ENCODE peak calls at places on chromosomes 11 and 22, in four cellular contexts. U is ovary, G is pancreas, H is OCI-LY7. B is an unnamed sample.
A peak's percentile ranks its signal among the peaks of the same experiment; 100 is the strongest.

GRCh38 chr11:126348806-126349582 is 6.5 kb upstream of the ST3GAL4 start:
- DNase-seq in H (no peak), G (no peak), U (no peak), B (no peak)

GRCh38 chr11:1228921-1229451 is 6.1 kb downstream of the MUC5B start:
- DNase-seq in G (peak; percentile 48), U (peak; percentile 12), H (no peak), B (peak; percentile 0)

GRCh38 chr11:1226981-1227550 is 4.2 kb downstream of the MUC5B start:
- DNase-seq in G (no peak), U (peak; percentile 16), H (no peak), B (peak; percentile 12)

GRCh38 chr22:42074153-42074750 is at the start of gene PHETA2:
- DNase-seq in H (no peak), U (peak; percentile 67), G (peak; percentile 80), B (no peak)

GRCh38 chr11:65787649-65788622 is 1.1 kb downstream of the OVOL1 start:
- DNase-seq in G (no peak), U (no peak), H (peak; percentile 35), B (peak; percentile 21)

GRCh38 chr11:8038811-8039529 is 42.0 kb upstream of the TUB start:
- DNase-seq in U (no peak), G (peak; percentile 19), H (no peak), B (no peak)

GRCh38 chr22:45996241-45997076 is 19.5 kb upstream of the WNT7B start:
- DNase-seq in G (peak; percentile 66), U (peak; percentile 50), H (no peak), B (peak; percentile 43)

GRCh38 chr11:3853935-3854659 is 1.4 kb upstream of the STIM1 start:
- DNase-seq in G (no peak), U (no peak), H (peak; percentile 93), B (no peak)

GRCh38 chr22:19766506-19767426 is 6.2 kb downstream of the TBX1 start:
- DNase-seq in U (no peak), H (peak; percentile 60), G (peak; percentile 82), B (no peak)

GRCh38 chr22:24146190-24146616 is 35.1 kb upstream of the SUSD2 start:
- DNase-seq in U (peak; percentile 57), G (peak; percentile 71), H (peak; percentile 83), B (no peak)

GRCh38 chr11:62345862-62346261 is 8.6 kb downstream of the ASRGL1 start:
- DNase-seq in G (no peak), U (no peak), H (no peak), B (no peak)

GRCh38 chr22:19723165-19723989 is at the start of gene GP1BB:
- DNase-seq in H (no peak), U (no peak), G (peak; percentile 79), B (no peak)

GRCh38 chr11:12581923-12582322 is 92.3 kb upstream of the TEAD1 start:
- DNase-seq in H (no peak), G (no peak), U (no peak), B (peak; percentile 74)

GRCh38 chr11:45593992-45594391 is 71.4 kb downstream of the CHST1 start:
- DNase-seq in G (no peak), U (no peak), H (peak; percentile 14), B (peak; percentile 17)

DNA sequence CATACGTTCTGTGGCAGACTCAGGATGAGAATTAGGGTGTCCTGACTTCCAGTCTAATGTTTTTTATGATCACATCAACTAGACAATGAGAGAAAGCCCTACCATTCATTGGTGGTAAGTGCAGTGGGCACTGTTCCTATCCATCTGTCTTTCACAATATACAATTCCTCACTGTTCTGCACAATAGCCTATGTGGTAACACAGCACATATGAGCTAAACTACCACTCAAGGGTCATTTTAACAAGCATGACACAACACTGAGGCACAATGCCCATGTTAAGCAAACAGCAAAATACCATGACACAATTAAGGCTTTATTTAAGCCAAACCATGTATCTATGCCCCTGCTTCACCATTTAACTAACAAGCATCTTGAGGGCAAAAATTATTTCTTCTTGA is 52.3 kb downstream of the SIK3 start:
- DNase-seq in H (no peak), U (no peak), G (no peak), B (peak; percentile 9)
- H3K9me3 ChIP-seq in H (no peaks in the 10 kb centered on the region), U (no peaks in the 10 kb centered on the region), G (no peaks in the 10 kb centered on the region), B (no peaks in the 10 kb centered on the region)

DNA sequence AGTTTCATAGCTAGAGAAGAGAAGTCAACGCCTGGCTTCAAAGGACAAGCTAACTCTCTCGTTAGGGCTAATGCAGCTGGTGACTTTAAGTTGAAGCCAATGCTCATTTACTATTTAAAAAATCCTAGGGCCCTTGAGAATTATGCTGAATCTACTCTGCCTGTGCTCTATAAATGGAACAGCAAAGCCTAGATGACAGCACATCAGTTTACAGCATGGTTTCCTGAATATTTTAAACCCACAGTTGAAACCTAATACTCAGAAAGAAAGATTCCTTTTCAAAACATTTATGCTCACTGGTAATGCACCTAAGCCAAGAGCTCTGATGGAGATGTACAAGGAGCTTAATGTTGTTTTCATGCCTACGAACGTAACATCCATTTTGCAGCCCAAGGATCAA is 14.7 kb downstream of the XNDC1N start:
- DNase-seq in G (no peak), H (no peak), U (no peak), B (no peak)
- H3K36me3 ChIP-seq in G (peaks cover 19% of the 10 kb centered on the region), H (peaks cover 46% of the 10 kb centered on the region), U (no peaks in the 10 kb centered on the region), B (peaks cover 8% of the 10 kb centered on the region)

GRCh38 chr11:54946429-54946828 is 239.8 kb downstream of the OR4A5 start:
- DNase-seq in G (no peak), U (no peak), H (no peak), B (no peak)

GRCh38 chr11:54944211-54944610 is 237.6 kb downstream of the OR4A5 start:
- DNase-seq in G (no peak), U (no peak), H (no peak), B (no peak)
- H3K9me3 ChIP-seq in G (no peaks in the 10 kb centered on the region), U (peaks cover 4% of the 10 kb centered on the region), H (peaks cover 37% of the 10 kb centered on the region), B (peaks cover 19% of the 10 kb centered on the region)

GRCh38 chr11:119014209-119014924 is 3.8 kb downstream of the RPS25 start:
- DNase-seq in G (no peak), H (no peak), U (no peak), B (no peak)
- H3K36me3 ChIP-seq in G (peaks cover 29% of the 10 kb centered on the region), H (peaks cover 81% of the 10 kb centered on the region), U (no peaks in the 10 kb centered on the region), B (peaks cover 52% of the 10 kb centered on the region)

GRCh38 chr22:49419661-49420060 is 408.0 kb downstream of the BRD1 start:
- DNase-seq in G (no peak), U (no peak), H (no peak), B (no peak)

GRCh38 chr22:49417833-49418232 is 409.8 kb downstream of the BRD1 start:
- DNase-seq in U (no peak), G (no peak), H (no peak), B (no peak)

GRCh38 chr22:49417326-49417725 is 410.3 kb downstream of the BRD1 start:
- DNase-seq in G (no peak), H (no peak), U (no peak), B (no peak)

GRCh38 chr22:49418341-49418894 is 409.3 kb downstream of the BRD1 start:
- DNase-seq in G (no peak), H (no peak), U (no peak), B (no peak)

GRCh38 chr22:49418943-49419342 is 408.7 kb downstream of the BRD1 start:
- DNase-seq in U (no peak), H (no peak), G (no peak), B (no peak)
- H3K9me3 ChIP-seq in U (no peaks in the 10 kb centered on the region), H (no peaks in the 10 kb centered on the region), G (no peaks in the 10 kb centered on the region), B (no peaks in the 10 kb centered on the region)

DNA sequence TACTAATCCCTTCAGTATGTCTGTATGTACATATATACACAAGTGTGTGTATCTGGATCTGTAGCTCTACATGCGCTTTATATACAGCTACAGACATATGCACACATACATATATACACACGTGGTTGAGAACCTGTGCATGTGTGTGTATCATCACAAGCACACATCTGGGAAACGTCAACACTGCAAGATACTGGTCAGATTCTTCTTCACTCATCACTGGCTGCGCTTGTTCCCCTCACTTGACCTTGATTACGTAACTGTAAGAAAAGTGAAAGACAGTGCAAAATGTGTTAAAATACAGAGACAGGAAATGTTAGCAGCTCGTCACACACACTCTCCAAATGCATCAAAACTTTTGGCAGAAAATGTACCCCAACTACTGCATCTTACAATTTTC is 51.8 kb upstream of the MN1 start:
- DNase-seq in G (no peak), U (no peak), H (no peak), B (no peak)
- H3K36me3 ChIP-seq in G (peaks cover 35% of the 10 kb centered on the region), U (no peaks in the 10 kb centered on the region), H (peaks cover 89% of the 10 kb centered on the region), B (peaks cover 93% of the 10 kb centered on the region)

DNA sequence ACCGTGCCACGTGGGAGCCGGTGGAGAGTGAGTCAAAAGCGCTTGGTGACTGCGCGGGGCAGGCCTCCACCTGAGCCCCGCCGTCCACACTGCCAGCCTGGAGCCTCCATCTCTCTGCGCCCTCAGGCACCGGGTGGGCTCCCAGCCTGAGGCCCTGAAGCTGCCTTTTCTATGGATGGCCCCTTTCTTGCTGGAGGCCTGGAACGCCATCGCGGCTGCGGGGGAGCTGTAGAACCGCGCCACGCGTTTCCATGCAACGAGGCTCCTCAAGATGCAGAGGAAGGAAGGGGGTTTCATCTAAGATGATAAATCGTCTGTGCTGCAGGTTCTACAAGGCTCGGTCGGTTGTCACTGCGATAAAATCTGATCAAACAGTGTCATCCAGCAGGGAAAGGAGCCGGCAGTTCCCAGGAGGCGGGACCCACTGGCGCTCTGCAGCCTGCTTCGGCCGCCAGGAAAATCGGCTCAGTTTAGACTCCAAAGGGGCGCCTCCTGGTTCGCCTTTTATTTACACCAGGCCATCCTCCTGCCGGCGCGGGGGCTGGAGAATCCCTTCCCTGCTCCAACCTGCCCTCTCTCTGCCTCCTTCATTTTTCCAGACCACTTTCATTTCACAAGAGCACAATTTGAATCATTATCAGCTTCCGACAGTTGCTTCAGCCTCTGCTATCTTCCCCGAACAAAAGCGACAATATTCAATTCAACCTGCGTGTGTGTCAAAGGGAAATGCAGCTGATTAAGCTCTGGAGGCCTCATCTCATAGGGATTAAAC is 624.4 kb downstream of the BRD1 start:
- DNase-seq in G (peak; percentile 36), H (no peak), U (no peak), B (no peak)
- H3K9me3 ChIP-seq in G (no peaks in the 10 kb centered on the region), H (no peaks in the 10 kb centered on the region), U (no peaks in the 10 kb centered on the region), B (no peaks in the 10 kb centered on the region)

GRCh38 chr11:129885381-129885780 is 10.0 kb downstream of the NFRKB start:
- DNase-seq in H (no peak), G (no peak), U (no peak), B (no peak)

GRCh38 chr11:129884581-129884980 is 10.8 kb downstream of the NFRKB start:
- DNase-seq in U (no peak), G (no peak), H (no peak), B (no peak)

GRCh38 chr11:129888451-129888850 is 6.9 kb downstream of the NFRKB start:
- DNase-seq in U (no peak), G (no peak), H (no peak), B (no peak)
- H3K36me3 ChIP-seq in U (peaks cover 2% of the 10 kb centered on the region), G (peaks cover 54% of the 10 kb centered on the region), H (peaks cover 98% of the 10 kb centered on the region), B (peaks cover 83% of the 10 kb centered on the region)

GRCh38 chr22:27952091-27952490 is 33.0 kb upstream of the PITPNB start:
- DNase-seq in U (no peak), G (no peak), H (no peak), B (no peak)

GRCh38 chr22:27947461-27947860 is 28.4 kb upstream of the PITPNB start:
- DNase-seq in H (no peak), G (no peak), U (no peak), B (no peak)

GRCh38 chr22:27948569-27948968 is 29.5 kb upstream of the PITPNB start:
- DNase-seq in H (no peak), U (no peak), G (no peak), B (no peak)

GRCh38 chr22:27949421-27949820 is 30.4 kb upstream of the PITPNB start:
- DNase-seq in U (no peak), G (no peak), H (no peak), B (no peak)

DNA sequence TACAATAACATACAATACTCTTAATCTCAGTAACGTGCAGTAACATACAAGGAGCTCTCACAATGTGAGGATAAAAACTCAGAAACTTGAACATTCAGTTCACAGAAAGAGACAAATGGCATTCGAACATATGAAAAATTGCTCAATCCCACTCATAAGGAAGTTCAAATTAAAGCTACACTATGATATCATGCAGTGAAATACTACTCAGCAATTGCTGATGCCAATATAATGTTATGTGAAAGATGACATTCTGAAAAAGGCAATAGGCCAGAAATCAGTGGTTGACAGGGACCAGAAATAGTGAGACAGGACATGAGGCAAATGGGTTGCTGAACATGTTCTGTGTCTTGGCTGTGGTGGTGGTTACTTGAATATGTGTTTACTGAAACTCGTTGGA is 33.7 kb upstream of the PITPNB start:
- DNase-seq in G (no peak), H (no peak), U (no peak), B (no peak)
- H3K9me3 ChIP-seq in G (no peaks in the 10 kb centered on the region), H (peaks cover 5% of the 10 kb centered on the region), U (no peaks in the 10 kb centered on the region), B (peaks cover 3% of the 10 kb centered on the region)

B was measured in MG63.